ENCODE peak calls at places on chromosome 5, in four cellular contexts. Z, C, L and I are unnamed samples.

GRCh38 chr5:145847499-145848497 is 12.7 kb upstream of the PRELID2 start:
- DNase-seq in Z (no peak), C (no peak), L (no peak), I (peak; percentile 91)

GRCh38 chr5:15492545-15492944 is 7.4 kb upstream of the FBXL7 start:
- DNase-seq in Z (no peak), C (no peak), L (no peak), I (peak; percentile 15)

GRCh38 chr5:145971701-145972100 is 35.3 kb downstream of the SH3RF2 start:
- DNase-seq in Z (no peak), C (no peak), L (no peak), I (no peak)

GRCh38 chr5:108003178-108003577 is 332.4 kb upstream of the EFNA5 start:
- DNase-seq in Z (no peak), C (no peak), L (peak; percentile 6), I (peak; percentile 60)

GRCh38 chr5:43769576-43770352 is 166.8 kb downstream of the NNT start:
- DNase-seq in Z (no peak), C (no peak), L (no peak), I (no peak)

GRCh38 chr5:54745599-54745998 is 228.0 kb downstream of the SNX18 start:
- DNase-seq in Z (no peak), C (no peak), L (no peak), I (no peak)

GRCh38 chr5:5422819-5423515 is 490 bp downstream of the ICE1 start:
- DNase-seq in Z (peak; percentile 40), C (no peak), L (no peak), I (no peak)

GRCh38 chr5:174323878-174324281 is 278.4 kb downstream of the NSG2 start:
- DNase-seq in Z (peak; percentile 86), C (no peak), L (peak; percentile 41), I (peak; percentile 18)

GRCh38 chr5:164504141-164504772 is 998.8 kb downstream of the MAT2B start:
- DNase-seq in Z (no peak), C (peak; percentile 36), L (peak; percentile 0), I (peak; percentile 61)

GRCh38 chr5:112921031-112921832 is 795 bp downstream of the REEP5 start:
- DNase-seq in Z (peak; percentile 62), C (peak; percentile 73), L (peak; percentile 49), I (peak; percentile 67)

GRCh38 chr5:97181856-97182545 is 1.0 kb downstream of the RIOK2 start:
- DNase-seq in Z (no peak), C (no peak), L (no peak), I (peak; percentile 41)

GRCh38 chr5:133341915-133342710 is 270.2 kb downstream of the FSTL4 start:
- DNase-seq in Z (no peak), C (no peak), L (no peak), I (no peak)